ENCODE peak calls at places on chromosomes 7 and 10, in four cellular contexts. R is omental fat pad, E is NCI-H1436, D is nephron progenitor cell. P is an unnamed sample.

GRCh38 chr10:31836569-31837406 is 91.8 kb downstream of the ARHGAP12 start:
- DNase-seq in E (no peak), D (peak; percentile 8), R (no peak), P (no peak)

GRCh38 chr10:112000466-112000865 is 183.1 kb downstream of the GPAM start:
- DNase-seq in E (no peak), R (no peak), D (no peak), P (peak; percentile 69)

GRCh38 chr7:34313289-34313688 is 344.7 kb upstream of the NPSR1 start:
- DNase-seq in E (no peak), D (no peak), R (no peak), P (no peak)

GRCh38 chr7:130957722-130958360 is 223.8 kb upstream of the KLF14 start:
- DNase-seq in E (no peak), D (no peak), R (no peak), P (no peak)

GRCh38 chr10:112361951-112362770 is 11.8 kb upstream of the ACSL5 start:
- DNase-seq in R (no peak), D (peak; percentile 19), E (no peak), P (no peak)

GRCh38 chr10:74766501-74766900 is 59.9 kb upstream of the KAT6B start:
- DNase-seq in R (no peak), E (no peak), D (no peak), P (no peak)

GRCh38 chr10:38027992-38028391 is 17.5 kb downstream of the ZNF33A start:
- DNase-seq in R (no peak), E (no peak), D (no peak), P (no peak)

GRCh38 chr10:84348431-84348830 is 20.0 kb downstream of the CCSER2 start:
- DNase-seq in D (no peak), R (no peak), E (no peak), P (no peak)

GRCh38 chr7:116511552-116512523 is 12.3 kb downstream of the CAV2 start:
- DNase-seq in R (no peak), E (no peak), D (no peak), P (peak; percentile 70)